ENCODE peak calls at places on chromosomes 5 and 9, in six cellular contexts. X is neural progenitor cell, V is tibial artery, C is thyroid gland, P is choroid plexus epithelial cell, U is tibial nerve. O is an unnamed sample.

GRCh38 chr5:103847060-103847459 is 284.5 kb upstream of the NUDT12 start:
- DNase-seq in X (no peak), V (no peak), C (no peak), P (peak; percentile 21), U (no peak), O (no peak)

GRCh38 chr5:161058751-161059150 is 206.7 kb upstream of the ATP10B start:
- DNase-seq in X (no peak), V (no peak), C (no peak), P (no peak), U (no peak), O (no peak)

GRCh38 chr5:30561771-30562170 is 631.7 kb upstream of the CDH6 start:
- DNase-seq in X (no peak), V (no peak), C (no peak), P (no peak), U (no peak), O (no peak)

GRCh38 chr5:172733179-172733973 is 37.6 kb downstream of the DUSP1 start:
- DNase-seq in X (peak; percentile 42), V (peak; percentile 95), C (peak; percentile 45), P (peak; percentile 99), U (peak; percentile 78), O (peak; percentile 84)

GRCh38 chr5:137751869-137752491 is 2.2 kb downstream of the HNRNPA0 start:
- DNase-seq in X (peak; percentile 74), V (peak; percentile 30), C (peak; percentile 24), P (peak; percentile 88), U (no peak), O (no peak)

GRCh38 chr9:93686127-93686879 is 109.9 kb downstream of the PHF2 start:
- DNase-seq in X (no peak), V (no peak), C (no peak), P (no peak), U (no peak), O (no peak)

GRCh38 chr5:55406292-55406691 is 98.5 kb downstream of the MTREX start:
- DNase-seq in X (no peak), V (no peak), C (no peak), P (no peak), U (no peak), O (no peak)

GRCh38 chr9:135210676-135211523 is 123.4 kb downstream of the OLFM1 start:
- DNase-seq in X (no peak), V (peak; percentile 2), C (no peak), P (no peak), U (no peak), O (no peak)

GRCh38 chr5:180099733-180100611 is 28.4 kb upstream of the RNF130 start:
- DNase-seq in X (no peak), V (no peak), C (no peak), P (no peak), U (no peak), O (no peak)

GRCh38 chr5:111345731-111346130 is 121.5 kb downstream of the CAMK4 start:
- DNase-seq in X (no peak), V (no peak), C (no peak), P (no peak), U (no peak), O (no peak)

GRCh38 chr9:7869340-7869739 is 69.8 kb upstream of the DMAC1 start:
- DNase-seq in X (no peak), V (no peak), C (no peak), P (no peak), U (no peak), O (no peak)

GRCh38 chr5:163384669-163385068 is 52.7 kb upstream of the CCNG1 start:
- DNase-seq in X (no peak), V (no peak), C (no peak), P (no peak), U (no peak), O (no peak)

GRCh38 chr5:147113967-147114366 is 120.9 kb upstream of the STK32A start:
- DNase-seq in X (no peak), V (no peak), C (no peak), P (no peak), U (no peak), O (no peak)

GRCh38 chr5:59715228-59715627 is 178.3 kb downstream of the PDE4D start:
- DNase-seq in X (no peak), V (no peak), C (no peak), P (no peak), U (no peak), O (no peak)

GRCh38 chr5:29990681-29991080 is 1202.8 kb upstream of the CDH6 start:
- DNase-seq in X (no peak), V (no peak), C (no peak), P (no peak), U (no peak), O (no peak)

DNA sequence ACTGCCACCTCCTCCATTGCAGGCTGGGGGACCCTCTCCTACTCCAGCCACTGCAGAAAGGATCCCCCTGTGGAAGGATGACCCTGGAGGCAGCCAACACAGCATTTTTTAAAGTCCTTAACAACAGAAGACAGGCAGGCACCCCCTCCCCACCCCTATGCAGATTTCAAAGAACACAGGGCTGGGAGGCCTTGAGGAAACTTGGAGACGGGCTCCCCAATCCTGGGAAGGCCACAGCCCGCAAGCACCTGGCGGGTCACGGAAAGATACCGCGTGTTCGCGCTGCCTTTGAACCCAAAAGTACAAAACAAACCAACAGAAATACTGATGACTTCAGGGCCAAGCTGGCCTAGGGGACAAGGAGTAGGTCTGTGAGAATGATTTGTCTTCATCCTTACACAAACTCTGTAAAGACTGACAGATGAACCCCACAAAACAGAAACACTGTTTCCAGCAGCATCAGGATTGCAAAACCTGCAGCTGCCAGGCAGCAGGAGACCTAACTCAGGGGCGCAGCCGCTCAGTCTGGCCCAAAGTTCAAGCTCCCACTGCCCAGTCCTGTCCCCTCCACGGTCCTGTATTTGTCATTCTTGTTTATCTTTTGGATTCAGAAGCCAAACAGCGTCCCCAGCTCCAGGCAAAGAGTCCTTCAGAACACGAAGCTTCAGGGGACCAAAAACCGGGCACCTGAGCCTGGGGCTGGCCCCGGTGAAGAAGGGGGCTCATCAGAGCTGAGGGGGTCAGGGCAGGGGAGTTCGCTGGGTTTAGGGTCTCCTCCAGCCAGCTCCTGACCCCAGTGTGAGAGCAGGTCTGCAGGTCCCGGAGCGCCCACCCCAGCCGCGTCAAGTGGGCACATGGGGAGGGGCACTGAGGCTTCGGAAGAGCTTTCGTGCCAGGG is 13.6 kb downstream of the VAV2 start:
- DNase-seq in X (no peak), V (no peak), C (no peak), P (no peak), U (no peak), O (no peak)
- H3K4me3 ChIP-seq in X (no peak overlapping the region), V (peak overlapping the region; percentile 25), C (no peak overlapping the region), P (no peak overlapping the region), U (no peak overlapping the region), O (peak overlapping the region; percentile 33)

GRCh38 chr5:178351950-178352349 is 119.3 kb upstream of the PHYKPL start:
- DNase-seq in X (no peak), V (no peak), C (no peak), P (no peak), U (no peak), O (no peak)

GRCh38 chr5:178349607-178350353 is 117.2 kb upstream of the PHYKPL start:
- DNase-seq in X (no peak), V (no peak), C (no peak), P (no peak), U (no peak), O (no peak)

GRCh38 chr5:178350361-178351220 is 118.0 kb upstream of the PHYKPL start:
- DNase-seq in X (no peak), V (no peak), C (peak; percentile 46), P (no peak), U (no peak), O (no peak)

GRCh38 chr5:178353461-178353860 is 120.9 kb upstream of the PHYKPL start:
- DNase-seq in X (no peak), V (no peak), C (no peak), P (no peak), U (no peak), O (peak; percentile 5)

GRCh38 chr5:178351221-178351825 is 118.7 kb upstream of the PHYKPL start:
- DNase-seq in X (no peak), V (no peak), C (no peak), P (no peak), U (no peak), O (no peak)
- H3K4me3 ChIP-seq in X (no peak overlapping the region), V (no peak overlapping the region), C (no peak overlapping the region), P (no peak overlapping the region), U (no peak overlapping the region), O (no peak overlapping the region)

GRCh38 chr9:33447404-33448158 is at the start of gene AQP3:
- DNase-seq in X (peak; percentile 87), V (peak; percentile 38), C (peak; percentile 54), P (peak; percentile 17), U (peak; percentile 35), O (peak; percentile 72)

GRCh38 chr9:33446507-33447403 is 638 bp downstream of the AQP3 start:
- DNase-seq in X (peak; percentile 20), V (no peak), C (peak; percentile 18), P (peak; percentile 40), U (no peak), O (peak; percentile 51)

GRCh38 chr9:33448159-33448511 is 742 bp upstream of the AQP3 start:
- DNase-seq in X (no peak), V (no peak), C (no peak), P (no peak), U (no peak), O (no peak)

GRCh38 chr9:33445389-33445881 is 2.0 kb downstream of the AQP3 start:
- DNase-seq in X (no peak), V (no peak), C (peak; percentile 78), P (no peak), U (no peak), O (no peak)

GRCh38 chr9:33445941-33446506 is 1.4 kb downstream of the AQP3 start:
- DNase-seq in X (peak; percentile 55), V (no peak), C (no peak), P (no peak), U (no peak), O (no peak)
- H3K4me3 ChIP-seq in X (no peak overlapping the region), V (no peak overlapping the region), C (no peak overlapping the region), P (no peak overlapping the region), U (peak overlapping the region; percentile 67), O (peak overlapping the region; percentile 56)

GRCh38 chr5:95953026-95953425 is 8.6 kb downstream of the ELL2 start:
- DNase-seq in X (no peak), V (no peak), C (no peak), P (no peak), U (no peak), O (no peak)
- H3K4me3 ChIP-seq in X (no peak overlapping the region), V (no peak overlapping the region), C (no peak overlapping the region), P (no peak overlapping the region), U (no peak overlapping the region), O (no peak overlapping the region)

GRCh38 chr5:56819027-56819881 is 3.9 kb downstream of the MAP3K1 start:
- DNase-seq in X (no peak), V (no peak), C (no peak), P (peak; percentile 39), U (no peak), O (no peak)
- H3K4me3 ChIP-seq in X (no peak overlapping the region), V (peak overlapping the region; percentile 14), C (peak overlapping the region; percentile 17), P (peak overlapping the region; percentile 56), U (peak overlapping the region; percentile 21), O (no peak overlapping the region)

GRCh38 chr9:77013932-77014596 is 5.4 kb upstream of the FOXB2 start:
- DNase-seq in X (peak; percentile 29), V (no peak), C (no peak), P (no peak), U (no peak), O (no peak)
- H3K4me3 ChIP-seq in X (no peak overlapping the region), V (no peak overlapping the region), C (no peak overlapping the region), P (no peak overlapping the region), U (no peak overlapping the region), O (no peak overlapping the region)

GRCh38 chr9:120712539-120713031 is 1.7 kb downstream of the MEGF9 start:
- DNase-seq in X (peak; percentile 16), V (no peak), C (no peak), P (no peak), U (no peak), O (no peak)
- H3K4me3 ChIP-seq in X (peak overlapping the region; percentile 71), V (peak overlapping the region; percentile 91), C (peak overlapping the region; percentile 77), P (peak overlapping the region; percentile 79), U (peak overlapping the region; percentile 73), O (peak overlapping the region; percentile 93)